ENCODE peak calls at places on chromosomes 1 and 21, in six cellular contexts. J is body of pancreas, L is Kasumi-1, S is NCI-H2107, Z is retinal pigment epithelial cell, F is left cardiac atrium. H is an unnamed sample.
A peak's percentile ranks its signal among the peaks of the same experiment; 100 is the strongest.

GRCh38 chr1:184533049-184533448 is 146.2 kb downstream of the C1orf21 start:
- DNase-seq in S (no peak), F (no peak), Z (no peak), L (peak; percentile 76), J (peak; percentile 7), H (no peak)

GRCh38 chr1:24390924-24391782 is 22.4 kb downstream of the STPG1 start:
- DNase-seq in L (peak; percentile 86), S (peak; percentile 17), J (peak; percentile 77), Z (no peak), F (peak; percentile 84), H (peak; percentile 80)

GRCh38 chr1:205142105-205142475 is 20.3 kb upstream of the RBBP5 start:
- DNase-seq in S (no peak), Z (no peak), J (no peak), L (no peak), F (no peak), H (no peak)

GRCh38 chr1:160579216-160579701 is at the start of gene CD84:
- DNase-seq in L (no peak), S (no peak), Z (no peak), F (no peak), J (no peak), H (no peak)

GRCh38 chr1:51514733-51515132 is 4.3 kb downstream of the EPS15 start:
- DNase-seq in S (no peak), Z (no peak), F (no peak), J (no peak), L (no peak), H (no peak)

GRCh38 chr1:17587693-17588047 is 48.2 kb downstream of the ARHGEF10L start:
- DNase-seq in S (no peak), J (no peak), L (no peak), F (no peak), Z (no peak), H (no peak)

GRCh38 chr1:94754570-94754969 is 65.6 kb upstream of the SLC44A3 start:
- DNase-seq in L (no peak), Z (no peak), S (no peak), J (no peak), F (no peak), H (no peak)

GRCh38 chr1:28965271-28965870 is 51.0 kb downstream of the EPB41 start:
- DNase-seq in Z (no peak), J (no peak), L (no peak), F (no peak), S (no peak), H (no peak)

GRCh38 chr1:177915641-177916040 is 54.2 kb downstream of the SEC16B start:
- DNase-seq in J (no peak), F (no peak), Z (no peak), L (no peak), S (no peak), H (no peak)

GRCh38 chr1:82090104-82090503 is 289.4 kb downstream of the ADGRL2 start:
- DNase-seq in J (no peak), S (no peak), F (no peak), L (peak; percentile 18), Z (no peak), H (no peak)

GRCh38 chr1:90936061-90936460 is 85.8 kb downstream of the ZNF644 start:
- DNase-seq in L (no peak), Z (no peak), J (no peak), F (no peak), S (no peak), H (no peak)

GRCh38 chr1:8574985-8575384 is 242.5 kb downstream of the RERE start:
- DNase-seq in S (no peak), J (no peak), Z (no peak), L (no peak), F (no peak), H (no peak)

GRCh38 chr1:205942631-205943159 is 561 bp downstream of the SLC26A9 start:
- DNase-seq in J (no peak), L (no peak), S (no peak), F (no peak), Z (no peak), H (no peak)

GRCh38 chr1:18734461-18735368 is 104.1 kb downstream of the PAX7 start:
- DNase-seq in F (no peak), L (no peak), J (no peak), S (no peak), Z (no peak), H (no peak)

GRCh38 chr1:85243336-85243735 is 16.1 kb downstream of the C1orf52 start:
- DNase-seq in F (no peak), J (no peak), Z (no peak), L (no peak), S (no peak), H (no peak)

GRCh38 chr1:230084408-230085177 is 17.6 kb downstream of the GALNT2 start:
- DNase-seq in L (peak; percentile 40), F (peak; percentile 74), S (peak; percentile 31), Z (peak; percentile 100), J (peak; percentile 72), H (no peak)

GRCh38 chr21:32257952-32258785 is 20.7 kb downstream of the MIS18A start:
- DNase-seq in F (peak; percentile 71), S (peak; percentile 53), L (peak; percentile 62), J (peak; percentile 87), Z (no peak), H (peak; percentile 68)

GRCh38 chr1:77273891-77274290 is 7.9 kb upstream of the AK5 start:
- DNase-seq in J (no peak), F (no peak), Z (no peak), S (no peak), L (no peak), H (no peak)

GRCh38 chr1:165182975-165183374 is 173.5 kb downstream of the LMX1A start:
- DNase-seq in L (no peak), S (no peak), F (no peak), J (no peak), Z (no peak), H (no peak)

GRCh38 chr1:58231204-58231603 is 315.3 kb downstream of the OMA1 start:
- DNase-seq in J (no peak), F (no peak), L (no peak), Z (no peak), S (no peak), H (no peak)

GRCh38 chr1:212908971-212909370 is 41.4 kb upstream of the VASH2 start:
- DNase-seq in L (no peak), J (no peak), F (no peak), S (no peak), Z (no peak), H (no peak)

GRCh38 chr1:33985656-33986055 is 121.8 kb downstream of the HMGB4 start:
- DNase-seq in L (no peak), J (no peak), S (no peak), F (no peak), Z (no peak), H (no peak)

GRCh38 chr1:35386954-35387353 is 118.4 kb downstream of the ZMYM4 start:
- DNase-seq in L (no peak), Z (no peak), F (no peak), J (peak; percentile 78), S (no peak), H (no peak)

GRCh38 chr1:62621907-62622306 is 24.6 kb downstream of the ANGPTL3 start:
- DNase-seq in Z (peak; percentile 48), L (peak; percentile 27), J (peak; percentile 14), S (no peak), F (peak; percentile 24), H (peak; percentile 85)

H was measured in left lobe of liver.